ENCODE peak calls at places on chromosomes 16 and 17, in eight cellular contexts. One of them, this sample, is unnamed.

GRCh38 chr17:1142503-1143095 is 37.2 kb downstream of the ABR start:
- DNase-seq in spleen: no peak
- DNase-seq in thyroid gland: no peak
- DNase-seq in epithelial cell of proximal tubule: no peak
- DNase-seq in sigmoid colon: no peak
- DNase-seq in AG09309: no peak
- DNase-seq in gastrocnemius medialis: no peak
- DNase-seq in heart left ventricle: no peak
- DNase-seq in this sample: no peak

GRCh38 chr16:28136751-28137434 is 73.4 kb upstream of the GSG1L start:
- DNase-seq in spleen: no peak
- DNase-seq in thyroid gland: no peak
- DNase-seq in epithelial cell of proximal tubule: no peak
- DNase-seq in sigmoid colon: no peak
- DNase-seq in AG09309: no peak
- DNase-seq in gastrocnemius medialis: no peak
- DNase-seq in heart left ventricle: no peak
- DNase-seq in this sample: no peak

GRCh38 chr16:77496934-77497333 is 62.1 kb upstream of the ADAMTS18 start:
- DNase-seq in spleen: no peak
- DNase-seq in thyroid gland: no peak
- DNase-seq in epithelial cell of proximal tubule: peak; percentile 22
- DNase-seq in sigmoid colon: no peak
- DNase-seq in AG09309: no peak
- DNase-seq in gastrocnemius medialis: no peak
- DNase-seq in heart left ventricle: no peak
- DNase-seq in this sample: no peak

GRCh38 chr17:59746849-59747445 is 39.5 kb downstream of the VMP1 start:
- DNase-seq in spleen: no peak
- DNase-seq in thyroid gland: no peak
- DNase-seq in epithelial cell of proximal tubule: no peak
- DNase-seq in sigmoid colon: no peak
- DNase-seq in AG09309: no peak
- DNase-seq in gastrocnemius medialis: no peak
- DNase-seq in heart left ventricle: no peak
- DNase-seq in this sample: peak; percentile 65

GRCh38 chr17:77649717-77650211 is 308.7 kb upstream of the TNRC6C start:
- DNase-seq in spleen: peak; percentile 23
- DNase-seq in thyroid gland: no peak
- DNase-seq in epithelial cell of proximal tubule: no peak
- DNase-seq in sigmoid colon: peak; percentile 18
- DNase-seq in AG09309: peak; percentile 47
- DNase-seq in gastrocnemius medialis: no peak
- DNase-seq in heart left ventricle: no peak
- DNase-seq in this sample: peak; percentile 18

GRCh38 chr17:726331-726919 is 6.0 kb upstream of the TLCD3A start:
- DNase-seq in spleen: no peak
- DNase-seq in thyroid gland: no peak
- DNase-seq in epithelial cell of proximal tubule: no peak
- DNase-seq in sigmoid colon: no peak
- DNase-seq in AG09309: no peak
- DNase-seq in gastrocnemius medialis: no peak
- DNase-seq in heart left ventricle: no peak
- DNase-seq in this sample: peak; percentile 60

GRCh38 chr16:50430076-50430475 is 61.3 kb upstream of the BRD7 start:
- DNase-seq in spleen: no peak
- DNase-seq in thyroid gland: no peak
- DNase-seq in epithelial cell of proximal tubule: no peak
- DNase-seq in sigmoid colon: no peak
- DNase-seq in AG09309: no peak
- DNase-seq in gastrocnemius medialis: no peak
- DNase-seq in heart left ventricle: no peak
- DNase-seq in this sample: no peak

GRCh38 chr16:66226762-66227161 is 139.7 kb upstream of the CDH5 start:
- DNase-seq in spleen: no peak
- DNase-seq in thyroid gland: no peak
- DNase-seq in epithelial cell of proximal tubule: no peak
- DNase-seq in sigmoid colon: no peak
- DNase-seq in AG09309: no peak
- DNase-seq in gastrocnemius medialis: peak; percentile 34
- DNase-seq in heart left ventricle: peak; percentile 54
- DNase-seq in this sample: no peak

GRCh38 chr16:77540656-77541055 is 105.8 kb upstream of the ADAMTS18 start:
- DNase-seq in spleen: no peak
- DNase-seq in thyroid gland: no peak
- DNase-seq in epithelial cell of proximal tubule: peak; percentile 27
- DNase-seq in sigmoid colon: no peak
- DNase-seq in AG09309: no peak
- DNase-seq in gastrocnemius medialis: no peak
- DNase-seq in heart left ventricle: no peak
- DNase-seq in this sample: no peak

GRCh38 chr16:914453-914852 is 56.3 kb downstream of the LMF1 start:
- DNase-seq in spleen: no peak
- DNase-seq in thyroid gland: no peak
- DNase-seq in epithelial cell of proximal tubule: no peak
- DNase-seq in sigmoid colon: no peak
- DNase-seq in AG09309: no peak
- DNase-seq in gastrocnemius medialis: no peak
- DNase-seq in heart left ventricle: no peak
- DNase-seq in this sample: peak; percentile 21

GRCh38 chr16:85998868-85999729 is 100.1 kb downstream of the IRF8 start:
- DNase-seq in spleen: no peak
- DNase-seq in thyroid gland: no peak
- DNase-seq in epithelial cell of proximal tubule: no peak
- DNase-seq in sigmoid colon: peak; percentile 13
- DNase-seq in AG09309: no peak
- DNase-seq in gastrocnemius medialis: no peak
- DNase-seq in heart left ventricle: no peak
- DNase-seq in this sample: peak; percentile 11

GRCh38 chr16:5059386-5060072 is 6.2 kb downstream of the C16orf89 start:
- DNase-seq in spleen: peak; percentile 20
- DNase-seq in thyroid gland: no peak
- DNase-seq in epithelial cell of proximal tubule: no peak
- DNase-seq in sigmoid colon: peak; percentile 46
- DNase-seq in AG09309: no peak
- DNase-seq in gastrocnemius medialis: no peak
- DNase-seq in heart left ventricle: no peak
- DNase-seq in this sample: no peak

DNA sequence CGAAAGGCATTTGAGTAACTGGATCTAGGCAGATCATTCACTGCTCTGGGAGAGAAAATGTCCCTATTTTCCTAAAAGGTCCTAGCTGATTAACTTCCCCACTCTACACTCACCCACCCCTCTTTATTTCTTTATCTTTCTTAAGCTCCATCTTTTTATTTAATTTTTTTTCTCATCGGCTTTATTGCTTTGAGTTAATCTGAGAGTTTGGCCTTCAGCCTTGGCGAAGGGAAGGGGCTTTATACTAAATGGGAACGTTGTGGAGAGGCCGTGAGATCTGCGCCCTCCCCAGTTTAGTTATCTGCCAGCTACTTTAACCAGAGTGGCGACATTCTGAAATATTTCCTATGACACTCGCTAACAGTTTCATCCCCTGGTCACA is 882 bp upstream of the TOX3 start:
- DNase-seq in spleen: no peak
- DNase-seq in thyroid gland: no peak
- DNase-seq in epithelial cell of proximal tubule: no peak
- DNase-seq in sigmoid colon: no peak
- DNase-seq in AG09309: no peak
- DNase-seq in gastrocnemius medialis: no peak
- DNase-seq in heart left ventricle: no peak
- DNase-seq in this sample: no peak
- H3K4me3 ChIP-seq in spleen: no peak overlapping the region
- H3K4me3 ChIP-seq in thyroid gland: no peak overlapping the region
- H3K4me3 ChIP-seq in epithelial cell of proximal tubule: peak overlapping the region; percentile 47
- H3K4me3 ChIP-seq in sigmoid colon: no peak overlapping the region
- H3K4me3 ChIP-seq in AG09309: no peak overlapping the region
- H3K4me3 ChIP-seq in gastrocnemius medialis: no peak overlapping the region
- H3K4me3 ChIP-seq in heart left ventricle: no peak overlapping the region
- H3K4me3 ChIP-seq in this sample: no peak overlapping the region

DNA sequence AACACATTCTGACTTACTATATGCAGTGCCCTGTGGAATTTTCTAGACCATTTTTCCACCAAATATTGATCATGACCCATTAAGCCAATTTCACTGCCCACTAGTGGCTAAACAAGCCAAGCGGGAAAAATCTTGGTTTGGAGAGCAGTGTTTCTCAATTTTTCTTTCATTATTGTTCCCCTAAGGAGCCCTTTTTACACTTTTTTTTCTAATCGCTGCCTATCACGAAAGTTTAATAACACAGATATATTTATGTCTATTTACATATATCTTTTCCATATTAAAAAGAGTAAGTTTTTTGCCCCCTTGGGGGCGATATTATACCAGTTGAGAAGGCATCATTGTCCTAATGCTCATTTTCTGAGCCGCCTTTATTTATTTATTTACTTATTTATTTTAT is 10.8 kb upstream of the TLCD3B start:
- DNase-seq in spleen: no peak
- DNase-seq in thyroid gland: no peak
- DNase-seq in epithelial cell of proximal tubule: no peak
- DNase-seq in sigmoid colon: no peak
- DNase-seq in AG09309: no peak
- DNase-seq in gastrocnemius medialis: no peak
- DNase-seq in heart left ventricle: no peak
- DNase-seq in this sample: peak; percentile 31
- TF ChIP-seq CTCF in spleen: peak; percentile 10
- TF ChIP-seq CTCF in thyroid gland: peak; percentile 19
- TF ChIP-seq CTCF in epithelial cell of proximal tubule: peak; percentile 56
- TF ChIP-seq CTCF in sigmoid colon: peak; percentile 23
- TF ChIP-seq CTCF in AG09309: peak; percentile 41
- TF ChIP-seq CTCF in gastrocnemius medialis: no peak
- TF ChIP-seq CTCF in heart left ventricle: peak; percentile 48
- TF ChIP-seq CTCF in this sample: peak; percentile 36

DNA sequence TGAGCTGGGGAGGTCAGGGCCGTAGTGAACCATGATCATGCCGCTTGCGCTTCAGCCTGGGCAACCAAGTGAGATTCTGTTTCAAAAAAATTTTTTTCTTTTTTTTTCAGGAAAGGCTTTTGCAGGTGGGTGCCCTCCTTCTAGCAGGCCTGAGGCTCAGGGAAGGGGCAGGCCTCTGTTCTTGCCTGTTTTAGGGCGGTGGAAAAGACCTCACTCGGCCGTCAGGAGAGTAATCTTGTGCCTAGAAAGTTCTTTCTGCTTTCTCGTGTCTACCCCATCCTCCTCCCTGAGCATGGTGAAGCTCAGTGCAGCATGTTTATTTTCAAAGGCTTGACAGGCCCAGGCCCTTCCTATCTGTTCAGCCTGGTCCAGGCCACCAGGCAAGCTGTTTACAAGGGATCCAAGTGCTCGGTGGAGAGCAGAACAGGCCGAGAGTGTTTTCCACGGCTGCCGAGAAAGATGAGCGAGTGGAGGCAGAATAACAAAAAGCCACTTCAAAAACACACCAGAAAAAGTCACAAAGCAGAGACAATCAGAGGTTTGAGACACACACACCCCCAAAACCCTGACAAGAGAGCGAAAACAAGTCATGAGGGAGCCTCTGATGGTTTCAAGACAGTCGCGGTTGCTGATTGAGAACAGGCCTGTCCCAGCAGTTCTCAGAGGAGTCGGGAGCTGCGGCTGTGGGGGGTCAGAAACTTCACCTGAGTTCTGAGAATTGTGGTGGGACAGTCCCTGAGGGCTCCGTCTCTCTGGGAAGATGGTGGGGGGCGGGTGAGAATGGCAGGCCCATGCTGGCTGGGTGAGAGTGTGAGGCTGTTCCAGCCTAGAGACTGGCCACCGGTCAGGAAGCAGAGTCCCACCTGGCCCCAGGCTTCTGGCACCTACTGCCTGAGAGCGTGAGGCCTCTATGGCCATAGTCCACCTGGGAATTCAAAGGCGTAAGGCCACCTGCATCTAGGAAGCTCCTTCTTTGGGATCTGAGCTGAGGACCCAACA is 37.5 kb upstream of the CCR7 start:
- DNase-seq in spleen: peak; percentile 66
- DNase-seq in thyroid gland: no peak
- DNase-seq in epithelial cell of proximal tubule: no peak
- DNase-seq in sigmoid colon: peak; percentile 83
- DNase-seq in AG09309: no peak
- DNase-seq in gastrocnemius medialis: no peak
- DNase-seq in heart left ventricle: no peak
- DNase-seq in this sample: no peak
- H3K4me3 ChIP-seq in spleen: no peak overlapping the region
- H3K4me3 ChIP-seq in thyroid gland: no peak overlapping the region
- H3K4me3 ChIP-seq in epithelial cell of proximal tubule: no peak overlapping the region
- H3K4me3 ChIP-seq in sigmoid colon: no peak overlapping the region
- H3K4me3 ChIP-seq in AG09309: no peak overlapping the region
- H3K4me3 ChIP-seq in gastrocnemius medialis: no peak overlapping the region
- H3K4me3 ChIP-seq in heart left ventricle: no peak overlapping the region
- H3K4me3 ChIP-seq in this sample: no peak overlapping the region

GRCh38 chr17:4583796-4584124 is 569 bp upstream of the SMTNL2 start:
- DNase-seq in spleen: peak; percentile 62
- DNase-seq in thyroid gland: no peak
- DNase-seq in epithelial cell of proximal tubule: no peak
- DNase-seq in sigmoid colon: no peak
- DNase-seq in AG09309: no peak
- DNase-seq in gastrocnemius medialis: peak; percentile 84
- DNase-seq in heart left ventricle: peak; percentile 63
- DNase-seq in this sample: no peak
- TF ChIP-seq CTCF in spleen: no peak
- TF ChIP-seq CTCF in thyroid gland: no peak
- TF ChIP-seq CTCF in epithelial cell of proximal tubule: peak; percentile 40
- TF ChIP-seq CTCF in sigmoid colon: no peak
- TF ChIP-seq CTCF in AG09309: peak; percentile 15
- TF ChIP-seq CTCF in gastrocnemius medialis: peak; percentile 63
- TF ChIP-seq CTCF in heart left ventricle: peak; percentile 50
- TF ChIP-seq CTCF in this sample: no peak

DNA sequence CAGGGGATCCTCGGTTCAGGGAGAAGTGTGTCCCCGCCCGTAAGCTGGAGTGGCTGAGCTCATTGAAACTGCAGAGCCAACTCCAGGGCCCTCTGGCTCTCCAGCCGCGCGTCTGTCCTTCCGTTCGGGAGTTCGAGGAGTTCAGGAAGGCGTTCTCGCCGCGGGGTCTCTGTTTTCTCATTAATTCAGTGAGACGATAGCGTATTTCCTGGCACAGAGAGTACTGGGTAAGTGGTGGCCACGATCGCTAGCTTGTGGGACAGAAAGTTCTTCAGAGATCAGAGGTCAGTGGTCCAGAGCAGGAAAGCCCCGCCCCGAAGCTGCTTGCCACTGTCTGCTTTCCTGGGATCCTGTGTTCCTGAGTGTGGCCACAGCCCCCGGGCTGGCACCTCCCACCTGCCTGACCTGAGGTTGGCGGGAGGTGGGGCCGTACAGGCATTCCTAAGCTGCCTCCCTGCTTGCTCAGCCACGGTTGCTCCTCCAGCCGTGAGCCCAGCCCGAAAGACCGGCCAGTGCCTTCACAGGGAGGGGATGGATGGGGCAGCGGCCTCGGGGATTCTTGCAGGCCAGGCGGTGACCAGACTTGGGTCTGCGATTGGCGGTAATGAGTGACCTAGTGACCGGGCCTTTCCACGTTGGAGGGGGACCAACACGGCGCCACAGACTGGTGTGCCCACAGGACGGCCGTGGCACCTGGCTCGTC is 8.9 kb downstream of the BAIAP2 start:
- DNase-seq in spleen: peak; percentile 66
- DNase-seq in thyroid gland: peak; percentile 97
- DNase-seq in epithelial cell of proximal tubule: peak; percentile 67
- DNase-seq in sigmoid colon: no peak
- DNase-seq in AG09309: no peak
- DNase-seq in gastrocnemius medialis: no peak
- DNase-seq in heart left ventricle: peak; percentile 52
- DNase-seq in this sample: peak; percentile 81
- H3K4me3 ChIP-seq in spleen: no peak overlapping the region
- H3K4me3 ChIP-seq in thyroid gland: no peak overlapping the region
- H3K4me3 ChIP-seq in epithelial cell of proximal tubule: peak overlapping the region; percentile 37
- H3K4me3 ChIP-seq in sigmoid colon: no peak overlapping the region
- H3K4me3 ChIP-seq in AG09309: no peak overlapping the region
- H3K4me3 ChIP-seq in gastrocnemius medialis: peak overlapping the region; percentile 38
- H3K4me3 ChIP-seq in heart left ventricle: no peak overlapping the region
- H3K4me3 ChIP-seq in this sample: no peak overlapping the region

GRCh38 chr17:53797497-53797896 is 25.2 kb upstream of the KIF2B start:
- DNase-seq in spleen: no peak
- DNase-seq in thyroid gland: no peak
- DNase-seq in epithelial cell of proximal tubule: no peak
- DNase-seq in sigmoid colon: no peak
- DNase-seq in AG09309: no peak
- DNase-seq in gastrocnemius medialis: no peak
- DNase-seq in heart left ventricle: no peak
- DNase-seq in this sample: no peak
- TF ChIP-seq CTCF in spleen: no peak
- TF ChIP-seq CTCF in thyroid gland: no peak
- TF ChIP-seq CTCF in epithelial cell of proximal tubule: no peak
- TF ChIP-seq CTCF in sigmoid colon: no peak
- TF ChIP-seq CTCF in AG09309: no peak
- TF ChIP-seq CTCF in gastrocnemius medialis: no peak
- TF ChIP-seq CTCF in heart left ventricle: no peak
- TF ChIP-seq CTCF in this sample: no peak

This sample was measured in epithelial cell of esophagus.